ENCODE peak calls at places on chromosomes 13 and 19, in ten cellular contexts. One of them, this sample, is unnamed.

GRCh38 chr13:27808866-27809546 is 16.7 kb downstream of the GSX1 start:
- DNase-seq in activated B cell treated with CpG ODN at 0.5 μM for 24 hours: no peak
- DNase-seq in germinal center: no peak
- DNase-seq in glutamatergic neuron: no peak
- DNase-seq in Calu3: no peak
- DNase-seq in uterus: no peak
- DNase-seq in amniotic epithelial cell: no peak
- DNase-seq in mesothelial cell of epicardium: no peak
- DNase-seq in T-helper 1 cell: no peak
- DNase-seq in activated T-cell treated with anti-CD3 and anti-CD28 coated beads, Interleukin-2, amount 50 U/mL, for 72 hours: no peak
- DNase-seq in this sample: no peak

GRCh38 chr19:42114412-42114811 is 17.8 kb downstream of the POU2F2 start:
- DNase-seq in activated B cell treated with CpG ODN at 0.5 μM for 24 hours: peak; percentile 64
- DNase-seq in germinal center: peak; percentile 81
- DNase-seq in glutamatergic neuron: peak; percentile 86
- DNase-seq in Calu3: no peak
- DNase-seq in uterus: no peak
- DNase-seq in amniotic epithelial cell: no peak
- DNase-seq in mesothelial cell of epicardium: no peak
- DNase-seq in T-helper 1 cell: no peak
- DNase-seq in activated T-cell treated with anti-CD3 and anti-CD28 coated beads, Interleukin-2, amount 50 U/mL, for 72 hours: no peak
- DNase-seq in this sample: no peak

GRCh38 chr19:54457773-54458647 is 5.6 kb downstream of the LENG9 start:
- DNase-seq in activated B cell treated with CpG ODN at 0.5 μM for 24 hours: no peak
- DNase-seq in germinal center: no peak
- DNase-seq in glutamatergic neuron: no peak
- DNase-seq in Calu3: no peak
- DNase-seq in uterus: no peak
- DNase-seq in amniotic epithelial cell: no peak
- DNase-seq in mesothelial cell of epicardium: no peak
- DNase-seq in T-helper 1 cell: no peak
- DNase-seq in activated T-cell treated with anti-CD3 and anti-CD28 coated beads, Interleukin-2, amount 50 U/mL, for 72 hours: no peak
- DNase-seq in this sample: no peak

GRCh38 chr19:16078759-16079707 is 2.7 kb downstream of the TPM4 start:
- DNase-seq in activated B cell treated with CpG ODN at 0.5 μM for 24 hours: no peak
- DNase-seq in germinal center: peak; percentile 77
- DNase-seq in glutamatergic neuron: no peak
- DNase-seq in Calu3: peak; percentile 50
- DNase-seq in uterus: peak; percentile 94
- DNase-seq in amniotic epithelial cell: peak; percentile 98
- DNase-seq in mesothelial cell of epicardium: no peak
- DNase-seq in T-helper 1 cell: peak; percentile 71
- DNase-seq in activated T-cell treated with anti-CD3 and anti-CD28 coated beads, Interleukin-2, amount 50 U/mL, for 72 hours: peak; percentile 65
- DNase-seq in this sample: peak; percentile 45

GRCh38 chr13:45548281-45548680 is 67.3 kb downstream of the ERICH6B start:
- DNase-seq in activated B cell treated with CpG ODN at 0.5 μM for 24 hours: no peak
- DNase-seq in germinal center: no peak
- DNase-seq in glutamatergic neuron: no peak
- DNase-seq in Calu3: no peak
- DNase-seq in uterus: no peak
- DNase-seq in amniotic epithelial cell: no peak
- DNase-seq in mesothelial cell of epicardium: no peak
- DNase-seq in T-helper 1 cell: no peak
- DNase-seq in activated T-cell treated with anti-CD3 and anti-CD28 coated beads, Interleukin-2, amount 50 U/mL, for 72 hours: no peak
- DNase-seq in this sample: no peak

GRCh38 chr13:79810671-79811070 is 329.7 kb downstream of the NDFIP2 start:
- DNase-seq in activated B cell treated with CpG ODN at 0.5 μM for 24 hours: no peak
- DNase-seq in germinal center: no peak
- DNase-seq in glutamatergic neuron: no peak
- DNase-seq in Calu3: no peak
- DNase-seq in uterus: no peak
- DNase-seq in amniotic epithelial cell: peak; percentile 64
- DNase-seq in mesothelial cell of epicardium: no peak
- DNase-seq in T-helper 1 cell: no peak
- DNase-seq in activated T-cell treated with anti-CD3 and anti-CD28 coated beads, Interleukin-2, amount 50 U/mL, for 72 hours: no peak
- DNase-seq in this sample: no peak

GRCh38 chr13:51817717-51818116 is 13.8 kb upstream of the DHRS12 start:
- DNase-seq in activated B cell treated with CpG ODN at 0.5 μM for 24 hours: no peak
- DNase-seq in germinal center: no peak
- DNase-seq in glutamatergic neuron: no peak
- DNase-seq in Calu3: no peak
- DNase-seq in uterus: no peak
- DNase-seq in amniotic epithelial cell: no peak
- DNase-seq in mesothelial cell of epicardium: no peak
- DNase-seq in T-helper 1 cell: no peak
- DNase-seq in activated T-cell treated with anti-CD3 and anti-CD28 coated beads, Interleukin-2, amount 50 U/mL, for 72 hours: no peak
- DNase-seq in this sample: no peak

GRCh38 chr13:73364706-73365105 is 305.9 kb downstream of the KLF5 start:
- DNase-seq in activated B cell treated with CpG ODN at 0.5 μM for 24 hours: no peak
- DNase-seq in germinal center: no peak
- DNase-seq in glutamatergic neuron: no peak
- DNase-seq in Calu3: no peak
- DNase-seq in uterus: no peak
- DNase-seq in amniotic epithelial cell: no peak
- DNase-seq in mesothelial cell of epicardium: no peak
- DNase-seq in T-helper 1 cell: no peak
- DNase-seq in activated T-cell treated with anti-CD3 and anti-CD28 coated beads, Interleukin-2, amount 50 U/mL, for 72 hours: no peak
- DNase-seq in this sample: no peak

GRCh38 chr13:110570886-110571285 is 9.4 kb upstream of the RAB20 start:
- DNase-seq in activated B cell treated with CpG ODN at 0.5 μM for 24 hours: no peak
- DNase-seq in germinal center: no peak
- DNase-seq in glutamatergic neuron: no peak
- DNase-seq in Calu3: no peak
- DNase-seq in uterus: no peak
- DNase-seq in amniotic epithelial cell: no peak
- DNase-seq in mesothelial cell of epicardium: no peak
- DNase-seq in T-helper 1 cell: no peak
- DNase-seq in activated T-cell treated with anti-CD3 and anti-CD28 coated beads, Interleukin-2, amount 50 U/mL, for 72 hours: no peak
- DNase-seq in this sample: no peak

GRCh38 chr13:51158923-51159322 is 47.8 kb upstream of the C13orf42 start:
- DNase-seq in activated B cell treated with CpG ODN at 0.5 μM for 24 hours: no peak
- DNase-seq in germinal center: no peak
- DNase-seq in glutamatergic neuron: no peak
- DNase-seq in Calu3: no peak
- DNase-seq in uterus: no peak
- DNase-seq in amniotic epithelial cell: peak; percentile 28
- DNase-seq in mesothelial cell of epicardium: no peak
- DNase-seq in T-helper 1 cell: no peak
- DNase-seq in activated T-cell treated with anti-CD3 and anti-CD28 coated beads, Interleukin-2, amount 50 U/mL, for 72 hours: peak; percentile 13
- DNase-seq in this sample: peak; percentile 7

GRCh38 chr13:108342369-108343289 is 73.1 kb downstream of the TNFSF13B start:
- DNase-seq in activated B cell treated with CpG ODN at 0.5 μM for 24 hours: no peak
- DNase-seq in germinal center: no peak
- DNase-seq in glutamatergic neuron: no peak
- DNase-seq in Calu3: no peak
- DNase-seq in uterus: no peak
- DNase-seq in amniotic epithelial cell: peak; percentile 56
- DNase-seq in mesothelial cell of epicardium: no peak
- DNase-seq in T-helper 1 cell: no peak
- DNase-seq in activated T-cell treated with anti-CD3 and anti-CD28 coated beads, Interleukin-2, amount 50 U/mL, for 72 hours: no peak
- DNase-seq in this sample: peak; percentile 48

GRCh38 chr13:105446197-105446596 is 1089.3 kb downstream of the EFNB2 start:
- DNase-seq in activated B cell treated with CpG ODN at 0.5 μM for 24 hours: no peak
- DNase-seq in germinal center: no peak
- DNase-seq in glutamatergic neuron: no peak
- DNase-seq in Calu3: no peak
- DNase-seq in uterus: no peak
- DNase-seq in amniotic epithelial cell: no peak
- DNase-seq in mesothelial cell of epicardium: no peak
- DNase-seq in T-helper 1 cell: no peak
- DNase-seq in activated T-cell treated with anti-CD3 and anti-CD28 coated beads, Interleukin-2, amount 50 U/mL, for 72 hours: no peak
- DNase-seq in this sample: no peak

GRCh38 chr13:95260031-95260525 is 41.2 kb downstream of the ABCC4 start:
- DNase-seq in activated B cell treated with CpG ODN at 0.5 μM for 24 hours: no peak
- DNase-seq in germinal center: no peak
- DNase-seq in glutamatergic neuron: no peak
- DNase-seq in Calu3: no peak
- DNase-seq in uterus: no peak
- DNase-seq in amniotic epithelial cell: no peak
- DNase-seq in mesothelial cell of epicardium: no peak
- DNase-seq in T-helper 1 cell: no peak
- DNase-seq in activated T-cell treated with anti-CD3 and anti-CD28 coated beads, Interleukin-2, amount 50 U/mL, for 72 hours: no peak
- DNase-seq in this sample: no peak

GRCh38 chr13:80083516-80084085 is 257.3 kb downstream of the SPRY2 start:
- DNase-seq in activated B cell treated with CpG ODN at 0.5 μM for 24 hours: no peak
- DNase-seq in germinal center: no peak
- DNase-seq in glutamatergic neuron: no peak
- DNase-seq in Calu3: no peak
- DNase-seq in uterus: no peak
- DNase-seq in amniotic epithelial cell: peak; percentile 14
- DNase-seq in mesothelial cell of epicardium: no peak
- DNase-seq in T-helper 1 cell: no peak
- DNase-seq in activated T-cell treated with anti-CD3 and anti-CD28 coated beads, Interleukin-2, amount 50 U/mL, for 72 hours: no peak
- DNase-seq in this sample: no peak